ENCODE peak calls at places on chromosomes 6 and 20, in six cellular contexts. O is choroid plexus epithelial cell, N is fibroblast of mammary gland, W is MV-4-11, A is COR-L47, H is iPS-NIHi11. Y is an unnamed sample.

GRCh38 chr6:41649596-41649995 is 11.3 kb downstream of the MDFI start:
- DNase-seq in A (no peak), N (no peak), W (no peak), H (no peak), O (no peak), Y (no peak)

GRCh38 chr6:56399672-56400263 is 152.4 kb upstream of the COL21A1 start:
- DNase-seq in N (no peak), A (no peak), O (no peak), H (no peak), W (no peak), Y (no peak)

GRCh38 chr6:141552463-141552862 is 580.3 kb upstream of the GJE1 start:
- DNase-seq in A (peak), H (peak), O (peak), W (no peak), N (peak), Y (peak)

GRCh38 chr20:35316086-35316485 is 23.9 kb upstream of the FAM83C start:
- DNase-seq in O (no peak), W (no peak), H (no peak), A (no peak), N (no peak), Y (no peak)

GRCh38 chr6:133938533-133938932 is 14.5 kb upstream of the TBPL1 start:
- DNase-seq in N (no peak), O (no peak), H (no peak), A (no peak), W (no peak), Y (no peak)

GRCh38 chr20:62355527-62356142 is 11.5 kb downstream of the LAMA5 start:
- DNase-seq in A (no peak), N (peak), O (peak), W (no peak), H (no peak), Y (peak)

GRCh38 chr20:45433316-45433715 is 17.4 kb downstream of the PIGT start:
- DNase-seq in A (no peak), N (peak), H (no peak), O (peak), W (no peak), Y (peak)

GRCh38 chr6:110476046-110476849 is at the start of gene SLC22A16:
- DNase-seq in W (peak), O (peak), N (no peak), A (no peak), H (peak), Y (no peak)

GRCh38 chr20:53867741-53868351 is 202.5 kb downstream of the BCAS1 start:
- DNase-seq in H (no peak), N (no peak), O (no peak), W (no peak), A (no peak), Y (no peak)

GRCh38 chr6:41568585-41569384 is 22.6 kb downstream of the FOXP4 start:
- DNase-seq in W (no peak), O (no peak), H (no peak), A (no peak), N (no peak), Y (peak)

GRCh38 chr6:137332637-137333228 is 113.5 kb upstream of the IFNGR1 start:
- DNase-seq in O (peak), A (no peak), H (no peak), N (peak), W (no peak), Y (peak)

GRCh38 chr20:20003088-20003954 is 13.8 kb upstream of the NAA20 start:
- DNase-seq in W (peak), N (peak), O (peak), H (no peak), A (no peak), Y (peak)

GRCh38 chr6:11491998-11492397 is 45.6 kb upstream of the TMEM170B start:
- DNase-seq in O (no peak), H (no peak), A (no peak), W (peak), N (no peak), Y (no peak)

GRCh38 chr20:50054626-50055511 is 58.1 kb downstream of the UBE2V1 start:
- DNase-seq in W (no peak), O (peak), N (peak), A (no peak), H (no peak), Y (peak)

GRCh38 chr20:60295214-60295613 is 337.0 kb downstream of the CDH26 start:
- DNase-seq in N (no peak), A (no peak), H (no peak), W (no peak), O (no peak), Y (no peak)

GRCh38 chr20:4867036-4867435 is 134.3 kb downstream of the SLC23A2 start:
- DNase-seq in N (no peak), H (no peak), W (no peak), O (no peak), A (no peak), Y (no peak)

GRCh38 chr20:63701329-63702035 is 5.0 kb downstream of the TNFRSF6B start:
- DNase-seq in O (no peak), W (no peak), H (peak), N (no peak), A (no peak), Y (no peak)

GRCh38 chr6:166484863-166485262 is 101.6 kb downstream of the RAMACL start:
- DNase-seq in N (no peak), A (no peak), O (no peak), H (no peak), W (no peak), Y (no peak)

GRCh38 chr6:98836025-98836961 is 1.9 kb downstream of the POU3F2 start:
- DNase-seq in O (no peak), N (no peak), A (peak), W (no peak), H (peak), Y (no peak)

GRCh38 chr20:11672959-11673358 is 244.7 kb upstream of the BTBD3 start:
- DNase-seq in H (no peak), O (no peak), N (no peak), A (no peak), W (no peak), Y (no peak)

GRCh38 chr6:125001684-125002083 is 39.4 kb downstream of the RNF217 start:
- DNase-seq in O (no peak), H (no peak), A (no peak), N (no peak), W (no peak), Y (no peak)

GRCh38 chr6:15961630-15962448 is 167.0 kb upstream of the MYLIP start:
- DNase-seq in H (no peak), A (no peak), N (no peak), O (no peak), W (no peak), Y (no peak)